ENCODE peak calls at places on chromosomes 2 and 18, in six cellular contexts. One of them, this sample, is unnamed.

GRCh38 chr18:55509631-55510372 is 78.2 kb downstream of the TCF4 start:
- DNase-seq in activated naive CD4-positive, alpha-beta T cell: no peak
- DNase-seq in KG1: no peak
- DNase-seq in stimulated activated CD4-positive, alpha-beta T cell treated with anti-CD3 and anti-CD28 coated beads, Interleukin-2, amount 100 ng/mL, for 48 hours: no peak
- DNase-seq in activated T-cell treated with anti-CD3 and anti-CD28 coated beads for 1 hour: no peak
- DNase-seq in DND-41: no peak
- DNase-seq in this sample: no peak

GRCh38 chr2:45494275-45494977 is 116.6 kb downstream of the SRBD1 start:
- DNase-seq in activated naive CD4-positive, alpha-beta T cell: no peak
- DNase-seq in KG1: peak
- DNase-seq in stimulated activated CD4-positive, alpha-beta T cell treated with anti-CD3 and anti-CD28 coated beads, Interleukin-2, amount 100 ng/mL, for 48 hours: no peak
- DNase-seq in activated T-cell treated with anti-CD3 and anti-CD28 coated beads for 1 hour: no peak
- DNase-seq in DND-41: no peak
- DNase-seq in this sample: peak

GRCh38 chr18:75638597-75639467 is 211.3 kb upstream of the SMIM21 start:
- DNase-seq in activated naive CD4-positive, alpha-beta T cell: no peak
- DNase-seq in KG1: no peak
- DNase-seq in stimulated activated CD4-positive, alpha-beta T cell treated with anti-CD3 and anti-CD28 coated beads, Interleukin-2, amount 100 ng/mL, for 48 hours: no peak
- DNase-seq in activated T-cell treated with anti-CD3 and anti-CD28 coated beads for 1 hour: no peak
- DNase-seq in DND-41: no peak
- DNase-seq in this sample: no peak

GRCh38 chr2:34731274-34731673 is 1132.2 kb upstream of the FAM98A start:
- DNase-seq in activated naive CD4-positive, alpha-beta T cell: no peak
- DNase-seq in KG1: no peak
- DNase-seq in stimulated activated CD4-positive, alpha-beta T cell treated with anti-CD3 and anti-CD28 coated beads, Interleukin-2, amount 100 ng/mL, for 48 hours: no peak
- DNase-seq in activated T-cell treated with anti-CD3 and anti-CD28 coated beads for 1 hour: no peak
- DNase-seq in DND-41: no peak
- DNase-seq in this sample: no peak

GRCh38 chr2:229675569-229675968 is 38.8 kb downstream of the DNER start:
- DNase-seq in activated naive CD4-positive, alpha-beta T cell: no peak
- DNase-seq in KG1: no peak
- DNase-seq in stimulated activated CD4-positive, alpha-beta T cell treated with anti-CD3 and anti-CD28 coated beads, Interleukin-2, amount 100 ng/mL, for 48 hours: no peak
- DNase-seq in activated T-cell treated with anti-CD3 and anti-CD28 coated beads for 1 hour: no peak
- DNase-seq in DND-41: no peak
- DNase-seq in this sample: no peak

GRCh38 chr2:30770791-30771190 is 36.5 kb downstream of the CAPN13 start:
- DNase-seq in activated naive CD4-positive, alpha-beta T cell: no peak
- DNase-seq in KG1: no peak
- DNase-seq in stimulated activated CD4-positive, alpha-beta T cell treated with anti-CD3 and anti-CD28 coated beads, Interleukin-2, amount 100 ng/mL, for 48 hours: no peak
- DNase-seq in activated T-cell treated with anti-CD3 and anti-CD28 coated beads for 1 hour: no peak
- DNase-seq in DND-41: no peak
- DNase-seq in this sample: no peak

GRCh38 chr2:529425-529824 is 147.8 kb downstream of the TMEM18 start:
- DNase-seq in activated naive CD4-positive, alpha-beta T cell: no peak
- DNase-seq in KG1: peak
- DNase-seq in stimulated activated CD4-positive, alpha-beta T cell treated with anti-CD3 and anti-CD28 coated beads, Interleukin-2, amount 100 ng/mL, for 48 hours: no peak
- DNase-seq in activated T-cell treated with anti-CD3 and anti-CD28 coated beads for 1 hour: no peak
- DNase-seq in DND-41: peak
- DNase-seq in this sample: peak

GRCh38 chr2:100246163-100247145 is 75.8 kb downstream of the LONRF2 start:
- DNase-seq in activated naive CD4-positive, alpha-beta T cell: no peak
- DNase-seq in KG1: peak
- DNase-seq in stimulated activated CD4-positive, alpha-beta T cell treated with anti-CD3 and anti-CD28 coated beads, Interleukin-2, amount 100 ng/mL, for 48 hours: no peak
- DNase-seq in activated T-cell treated with anti-CD3 and anti-CD28 coated beads for 1 hour: no peak
- DNase-seq in DND-41: peak
- DNase-seq in this sample: peak

GRCh38 chr2:74632209-74632938 is 15.8 kb downstream of the M1AP start:
- DNase-seq in activated naive CD4-positive, alpha-beta T cell: no peak
- DNase-seq in KG1: no peak
- DNase-seq in stimulated activated CD4-positive, alpha-beta T cell treated with anti-CD3 and anti-CD28 coated beads, Interleukin-2, amount 100 ng/mL, for 48 hours: no peak
- DNase-seq in activated T-cell treated with anti-CD3 and anti-CD28 coated beads for 1 hour: no peak
- DNase-seq in DND-41: no peak
- DNase-seq in this sample: no peak

GRCh38 chr2:107062599-107063196 is 176.7 kb upstream of the ST6GAL2 start:
- DNase-seq in activated naive CD4-positive, alpha-beta T cell: no peak
- DNase-seq in KG1: no peak
- DNase-seq in stimulated activated CD4-positive, alpha-beta T cell treated with anti-CD3 and anti-CD28 coated beads, Interleukin-2, amount 100 ng/mL, for 48 hours: no peak
- DNase-seq in activated T-cell treated with anti-CD3 and anti-CD28 coated beads for 1 hour: no peak
- DNase-seq in DND-41: no peak
- DNase-seq in this sample: no peak

GRCh38 chr18:34942276-34942675 is 98.9 kb upstream of the MAPRE2 start:
- DNase-seq in activated naive CD4-positive, alpha-beta T cell: no peak
- DNase-seq in KG1: no peak
- DNase-seq in stimulated activated CD4-positive, alpha-beta T cell treated with anti-CD3 and anti-CD28 coated beads, Interleukin-2, amount 100 ng/mL, for 48 hours: no peak
- DNase-seq in activated T-cell treated with anti-CD3 and anti-CD28 coated beads for 1 hour: no peak
- DNase-seq in DND-41: no peak
- DNase-seq in this sample: no peak

GRCh38 chr2:16032282-16033031 is 92.1 kb downstream of the MYCN start:
- DNase-seq in activated naive CD4-positive, alpha-beta T cell: no peak
- DNase-seq in KG1: no peak
- DNase-seq in stimulated activated CD4-positive, alpha-beta T cell treated with anti-CD3 and anti-CD28 coated beads, Interleukin-2, amount 100 ng/mL, for 48 hours: no peak
- DNase-seq in activated T-cell treated with anti-CD3 and anti-CD28 coated beads for 1 hour: no peak
- DNase-seq in DND-41: no peak
- DNase-seq in this sample: no peak

GRCh38 chr2:220315098-220315785 is 687.8 kb downstream of the SLC4A3 start:
- DNase-seq in activated naive CD4-positive, alpha-beta T cell: no peak
- DNase-seq in KG1: no peak
- DNase-seq in stimulated activated CD4-positive, alpha-beta T cell treated with anti-CD3 and anti-CD28 coated beads, Interleukin-2, amount 100 ng/mL, for 48 hours: no peak
- DNase-seq in activated T-cell treated with anti-CD3 and anti-CD28 coated beads for 1 hour: no peak
- DNase-seq in DND-41: no peak
- DNase-seq in this sample: no peak

GRCh38 chr2:201644001-201644400 is 698 bp upstream of the TMEM237 start:
- DNase-seq in activated naive CD4-positive, alpha-beta T cell: no peak
- DNase-seq in KG1: no peak
- DNase-seq in stimulated activated CD4-positive, alpha-beta T cell treated with anti-CD3 and anti-CD28 coated beads, Interleukin-2, amount 100 ng/mL, for 48 hours: no peak
- DNase-seq in activated T-cell treated with anti-CD3 and anti-CD28 coated beads for 1 hour: no peak
- DNase-seq in DND-41: no peak
- DNase-seq in this sample: no peak

GRCh38 chr18:5294113-5294617 is 1.4 kb downstream of the ZBTB14 start:
- DNase-seq in activated naive CD4-positive, alpha-beta T cell: no peak
- DNase-seq in KG1: no peak
- DNase-seq in stimulated activated CD4-positive, alpha-beta T cell treated with anti-CD3 and anti-CD28 coated beads, Interleukin-2, amount 100 ng/mL, for 48 hours: peak
- DNase-seq in activated T-cell treated with anti-CD3 and anti-CD28 coated beads for 1 hour: no peak
- DNase-seq in DND-41: no peak
- DNase-seq in this sample: no peak

GRCh38 chr2:144659731-144660275 is 139.9 kb upstream of the ZEB2 start:
- DNase-seq in activated naive CD4-positive, alpha-beta T cell: no peak
- DNase-seq in KG1: no peak
- DNase-seq in stimulated activated CD4-positive, alpha-beta T cell treated with anti-CD3 and anti-CD28 coated beads, Interleukin-2, amount 100 ng/mL, for 48 hours: peak
- DNase-seq in activated T-cell treated with anti-CD3 and anti-CD28 coated beads for 1 hour: peak
- DNase-seq in DND-41: no peak
- DNase-seq in this sample: no peak

GRCh38 chr2:127917916-127918315 is 32.2 kb upstream of the AMMECR1L start:
- DNase-seq in activated naive CD4-positive, alpha-beta T cell: no peak
- DNase-seq in KG1: no peak
- DNase-seq in stimulated activated CD4-positive, alpha-beta T cell treated with anti-CD3 and anti-CD28 coated beads, Interleukin-2, amount 100 ng/mL, for 48 hours: no peak
- DNase-seq in activated T-cell treated with anti-CD3 and anti-CD28 coated beads for 1 hour: no peak
- DNase-seq in DND-41: no peak
- DNase-seq in this sample: no peak

GRCh38 chr2:173547493-173547892 is 192.8 kb downstream of the CDCA7 start:
- DNase-seq in activated naive CD4-positive, alpha-beta T cell: no peak
- DNase-seq in KG1: no peak
- DNase-seq in stimulated activated CD4-positive, alpha-beta T cell treated with anti-CD3 and anti-CD28 coated beads, Interleukin-2, amount 100 ng/mL, for 48 hours: no peak
- DNase-seq in activated T-cell treated with anti-CD3 and anti-CD28 coated beads for 1 hour: no peak
- DNase-seq in DND-41: peak
- DNase-seq in this sample: no peak

GRCh38 chr2:33022989-33023731 is 76.4 kb downstream of the LTBP1 start:
- DNase-seq in activated naive CD4-positive, alpha-beta T cell: no peak
- DNase-seq in KG1: no peak
- DNase-seq in stimulated activated CD4-positive, alpha-beta T cell treated with anti-CD3 and anti-CD28 coated beads, Interleukin-2, amount 100 ng/mL, for 48 hours: no peak
- DNase-seq in activated T-cell treated with anti-CD3 and anti-CD28 coated beads for 1 hour: no peak
- DNase-seq in DND-41: no peak
- DNase-seq in this sample: no peak

GRCh38 chr2:132891456-132891855 is 221.5 kb upstream of the LYPD1 start:
- DNase-seq in activated naive CD4-positive, alpha-beta T cell: no peak
- DNase-seq in KG1: no peak
- DNase-seq in stimulated activated CD4-positive, alpha-beta T cell treated with anti-CD3 and anti-CD28 coated beads, Interleukin-2, amount 100 ng/mL, for 48 hours: no peak
- DNase-seq in activated T-cell treated with anti-CD3 and anti-CD28 coated beads for 1 hour: no peak
- DNase-seq in DND-41: no peak
- DNase-seq in this sample: no peak

GRCh38 chr18:58363767-58364540 is 264.9 kb downstream of the ALPK2 start:
- DNase-seq in activated naive CD4-positive, alpha-beta T cell: no peak
- DNase-seq in KG1: no peak
- DNase-seq in stimulated activated CD4-positive, alpha-beta T cell treated with anti-CD3 and anti-CD28 coated beads, Interleukin-2, amount 100 ng/mL, for 48 hours: no peak
- DNase-seq in activated T-cell treated with anti-CD3 and anti-CD28 coated beads for 1 hour: no peak
- DNase-seq in DND-41: no peak
- DNase-seq in this sample: no peak

GRCh38 chr18:59123588-59124369 is 15.9 kb upstream of the SEC11C start:
- DNase-seq in activated naive CD4-positive, alpha-beta T cell: no peak
- DNase-seq in KG1: no peak
- DNase-seq in stimulated activated CD4-positive, alpha-beta T cell treated with anti-CD3 and anti-CD28 coated beads, Interleukin-2, amount 100 ng/mL, for 48 hours: no peak
- DNase-seq in activated T-cell treated with anti-CD3 and anti-CD28 coated beads for 1 hour: no peak
- DNase-seq in DND-41: no peak
- DNase-seq in this sample: no peak